ENCODE peak calls at places on chromosomes 12 and 14, in six cellular contexts. X, U, S, L, V and N are unnamed samples.

GRCh38 chr12:96303656-96304055 is 96.6 kb downstream of the CDK17 start:
- DNase-seq in X (no peak), U (peak; percentile 32), S (no peak), L (no peak), V (no peak), N (no peak)

GRCh38 chr12:109052415-109053323 is at the start of gene USP30:
- DNase-seq in X (peak; percentile 95), U (peak; percentile 77), S (peak; percentile 76), L (peak; percentile 90), V (peak; percentile 94), N (peak; percentile 94)

GRCh38 chr12:54701940-54702592 is 53.9 kb upstream of the DCD start:
- DNase-seq in X (peak; percentile 34), U (peak; percentile 28), S (peak; percentile 37), L (peak; percentile 66), V (peak; percentile 22), N (peak; percentile 73)

GRCh38 chr12:26513357-26514043 is 318.1 kb downstream of the SSPN start:
- DNase-seq in X (no peak), U (no peak), S (no peak), L (no peak), V (no peak), N (no peak)

GRCh38 chr12:1595690-1596347 is 1.4 kb upstream of the FBXL14 start:
- DNase-seq in X (no peak), U (no peak), S (no peak), L (no peak), V (no peak), N (no peak)

GRCh38 chr12:68559984-68560822 is 50.5 kb upstream of the RAP1B start:
- DNase-seq in X (no peak), U (peak; percentile 53), S (no peak), L (peak; percentile 43), V (no peak), N (peak; percentile 79)

GRCh38 chr12:2501464-2502181 is 293.1 kb upstream of the FKBP4 start:
- DNase-seq in X (no peak), U (peak; percentile 15), S (no peak), L (peak; percentile 9), V (no peak), N (peak; percentile 81)

GRCh38 chr12:125999643-126000042 is 934.4 kb downstream of the AACS start:
- DNase-seq in X (no peak), U (no peak), S (no peak), L (no peak), V (no peak), N (no peak)

GRCh38 chr12:47189753-47190152 is 110.0 kb upstream of the AMIGO2 start:
- DNase-seq in X (no peak), U (no peak), S (no peak), L (peak; percentile 29), V (no peak), N (no peak)

GRCh38 chr12:110467847-110468211 is 228 bp downstream of the GPN3 start:
- DNase-seq in X (no peak), U (no peak), S (no peak), L (no peak), V (no peak), N (no peak)

GRCh38 chr12:110466791-110467190 is 1.3 kb downstream of the GPN3 start:
- DNase-seq in X (no peak), U (no peak), S (no peak), L (no peak), V (no peak), N (peak; percentile 30)

GRCh38 chr12:110468212-110469048 is at the start of the genes FAM216A and GPN3:
- DNase-seq in X (peak; percentile 93), U (peak; percentile 98), S (peak; percentile 98), L (peak; percentile 99), V (peak; percentile 93), N (peak; percentile 100)

DNA sequence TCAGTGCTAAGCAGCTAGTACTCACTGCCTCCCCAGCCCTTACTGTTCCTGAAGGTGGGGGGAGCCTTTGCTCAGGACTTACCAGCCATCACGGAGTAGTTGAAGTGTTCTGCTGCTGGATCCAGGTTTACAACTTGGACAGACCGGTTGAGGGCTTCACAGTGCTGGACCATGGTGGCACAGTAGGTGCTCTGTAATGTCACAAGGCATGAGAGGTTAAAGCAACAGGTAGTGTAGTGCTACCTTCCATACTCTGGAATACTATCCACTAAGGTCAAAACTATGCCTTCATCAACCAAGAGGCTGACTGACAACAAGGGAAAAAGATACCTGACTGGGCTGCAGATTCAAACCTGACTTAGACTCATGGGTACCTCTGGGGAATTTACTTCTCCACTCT is 3.0 kb downstream of the GPN3 start:
- DNase-seq in X (no peak), U (no peak), S (no peak), L (no peak), V (no peak), N (no peak)
- TF ChIP-seq MAX in X (no peak), U (no peak), S (no peak), L (no peak), V (no peak), N (no peak)

DNA sequence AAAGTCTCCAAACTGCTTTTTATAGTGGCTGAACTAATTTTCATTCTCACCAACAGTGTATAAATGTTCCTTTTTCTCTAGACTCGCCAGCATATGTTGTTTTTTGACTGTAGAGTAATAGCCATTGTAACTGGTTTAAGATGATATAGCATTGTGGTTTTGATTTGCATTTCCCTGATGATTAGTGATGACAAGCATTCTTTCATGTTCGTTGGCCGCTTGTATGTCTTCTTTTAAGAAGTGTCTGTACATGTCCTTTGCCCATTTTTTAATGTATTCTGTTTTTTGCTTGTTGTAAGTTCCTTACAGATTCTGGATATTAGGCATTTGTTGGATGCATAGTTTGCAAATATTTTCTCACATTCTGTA is 404.9 kb downstream of the FLRT2 start:
- DNase-seq in X (no peak), U (no peak), S (no peak), L (no peak), V (no peak), N (peak; percentile 16)
- H3K4me3 ChIP-seq in X (peak overlapping the region; percentile 58), U (peak overlapping the region; percentile 26), S (no peak overlapping the region), L (no peak overlapping the region), V (peak overlapping the region; percentile 73), N (peak overlapping the region; percentile 68)

GRCh38 chr14:35351497-35351896 is 53.1 kb downstream of the NFKBIA start:
- DNase-seq in X (no peak), U (no peak), S (no peak), L (no peak), V (no peak), N (no peak)

GRCh38 chr14:35352274-35353233 is 52.0 kb downstream of the NFKBIA start:
- DNase-seq in X (no peak), U (no peak), S (no peak), L (no peak), V (no peak), N (peak; percentile 76)

GRCh38 chr14:35351897-35352273 is 52.7 kb downstream of the NFKBIA start:
- DNase-seq in X (no peak), U (no peak), S (no peak), L (no peak), V (no peak), N (no peak)

GRCh38 chr14:35353409-35354172 is 51.0 kb downstream of the NFKBIA start:
- DNase-seq in X (no peak), U (no peak), S (no peak), L (no peak), V (no peak), N (no peak)

DNA sequence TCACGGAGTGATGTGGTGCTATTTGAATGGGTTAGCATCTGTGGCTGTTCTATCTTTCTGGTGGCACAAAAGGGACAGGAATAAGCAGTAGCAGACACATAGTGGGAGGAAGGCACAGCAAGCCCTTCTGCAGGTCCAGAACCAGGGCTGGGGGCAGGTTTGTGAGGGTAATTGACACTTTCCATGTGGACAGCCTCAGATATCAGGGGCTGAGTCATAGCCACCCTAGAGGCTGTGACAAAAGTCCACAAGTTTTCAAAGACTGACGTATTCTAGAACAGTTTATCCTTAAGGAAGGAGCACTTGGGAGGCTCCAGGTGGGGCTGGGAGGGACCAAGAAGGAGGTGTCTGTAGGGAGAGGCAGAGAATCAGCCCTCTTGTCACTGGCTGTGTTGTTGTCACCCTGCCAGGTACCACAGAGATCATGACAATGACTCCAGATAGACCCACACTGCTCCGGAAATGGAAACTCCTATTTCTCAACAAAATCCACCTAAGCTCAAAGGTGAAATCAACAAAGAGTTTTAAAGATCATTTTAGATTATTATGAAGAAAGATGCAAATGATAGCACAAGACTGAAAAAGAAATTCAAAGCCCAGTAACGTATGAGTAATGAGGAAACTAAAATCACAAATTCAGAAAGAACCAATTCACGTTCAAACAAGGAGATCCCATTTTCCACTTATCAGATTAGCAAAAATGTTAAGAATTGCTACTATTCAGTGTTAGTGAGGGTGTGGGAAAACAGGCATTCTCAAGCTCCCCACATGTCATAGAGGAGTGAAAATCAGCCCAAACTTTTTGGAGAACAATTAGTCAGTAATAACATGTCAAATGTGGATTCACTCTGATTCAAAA is 48.3 kb downstream of the NFKBIA start:
- DNase-seq in X (no peak), U (no peak), S (peak; percentile 40), L (peak; percentile 82), V (no peak), N (no peak)
- TF ChIP-seq MAX in X (no peak), U (no peak), S (no peak), L (no peak), V (no peak), N (no peak)

GRCh38 chr12:48489012-48489411 is 6.7 kb downstream of the C12orf54 start:
- DNase-seq in X (no peak), U (no peak), S (no peak), L (no peak), V (no peak), N (no peak)
- H3K4me3 ChIP-seq in X (no peak overlapping the region), U (no peak overlapping the region), S (no peak overlapping the region), L (no peak overlapping the region), V (no peak overlapping the region), N (no peak overlapping the region)

GRCh38 chr12:123142948-123143752 is 7.7 kb downstream of the PITPNM2 start:
- DNase-seq in X (no peak), U (no peak), S (peak; percentile 38), L (peak; percentile 60), V (no peak), N (peak; percentile 95)
- TF ChIP-seq MAX in X (no peak), U (no peak), S (no peak), L (no peak), V (no peak), N (no peak)

DNA sequence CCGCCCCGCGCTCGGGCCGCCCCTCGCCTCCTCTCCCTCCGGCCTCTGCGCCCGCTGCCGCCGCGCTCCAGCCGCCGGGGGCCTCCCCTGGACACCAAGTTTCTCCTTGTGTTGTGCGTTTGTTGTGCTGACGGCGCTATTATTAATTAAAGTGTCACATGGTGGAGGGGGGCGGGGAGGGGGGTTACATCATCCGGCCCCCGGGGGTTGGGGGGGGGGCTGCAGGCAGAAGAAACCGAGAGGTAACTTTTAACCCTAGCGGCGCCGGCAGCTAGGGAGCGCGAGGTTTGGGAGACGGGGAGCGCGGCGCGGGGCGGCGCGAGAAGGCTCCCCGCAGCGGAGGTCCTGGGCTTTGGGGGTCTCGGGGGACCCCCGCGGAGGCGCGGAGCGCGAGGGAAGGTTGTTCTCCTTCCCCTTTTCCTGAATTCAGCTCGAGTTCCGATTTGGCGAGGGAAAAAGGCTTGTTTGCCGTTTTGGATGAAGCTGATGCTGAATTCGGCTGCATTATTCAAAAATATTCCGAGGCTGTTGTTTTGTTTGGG is at the start of gene HRK:
- DNase-seq in X (no peak), U (no peak), S (no peak), L (no peak), V (no peak), N (no peak)
- H3K4me3 ChIP-seq in X (peak within 1 kb of the TSS; percentile 47), U (no peak within 1 kb of the TSS), S (peak within 1 kb of the TSS; percentile 61), L (peak within 1 kb of the TSS; percentile 26), V (peak within 1 kb of the TSS; percentile 47), N (no peak within 1 kb of the TSS)